ENCODE peak calls at places on chromosomes 1 and 21, in six cellular contexts. One of them, this sample, is unnamed.

GRCh38 chr1:169107673-169108160 is 1.2 kb downstream of the ATP1B1 start:
- DNase-seq in anterior cingulate cortex: peak
- DNase-seq in HEK293T: no peak
- DNase-seq in dermis blood vessel endothelial cell: peak
- DNase-seq in neuronal stem cell: no peak
- DNase-seq in uterus: no peak
- DNase-seq in this sample: no peak

GRCh38 chr1:78104322-78104721 is 58.6 kb downstream of the GIPC2 start:
- DNase-seq in neuronal stem cell: no peak
- DNase-seq in anterior cingulate cortex: no peak
- DNase-seq in HEK293T: no peak
- DNase-seq in dermis blood vessel endothelial cell: peak
- DNase-seq in uterus: no peak
- DNase-seq in this sample: no peak

GRCh38 chr1:243216741-243217140 is 38.3 kb downstream of the CEP170 start:
- DNase-seq in neuronal stem cell: no peak
- DNase-seq in HEK293T: no peak
- DNase-seq in anterior cingulate cortex: no peak
- DNase-seq in dermis blood vessel endothelial cell: no peak
- DNase-seq in uterus: no peak
- DNase-seq in this sample: no peak

GRCh38 chr1:40413527-40414252 is 36.6 kb upstream of the ZFP69B start:
- DNase-seq in uterus: no peak
- DNase-seq in dermis blood vessel endothelial cell: no peak
- DNase-seq in HEK293T: no peak
- DNase-seq in anterior cingulate cortex: no peak
- DNase-seq in neuronal stem cell: no peak
- DNase-seq in this sample: no peak

GRCh38 chr1:28365864-28366263 is 3.7 kb upstream of the PHACTR4 start:
- DNase-seq in neuronal stem cell: no peak
- DNase-seq in uterus: no peak
- DNase-seq in dermis blood vessel endothelial cell: no peak
- DNase-seq in HEK293T: no peak
- DNase-seq in anterior cingulate cortex: no peak
- DNase-seq in this sample: no peak

GRCh38 chr21:14259669-14260458 is 43.9 kb downstream of the RBM11 start:
- DNase-seq in dermis blood vessel endothelial cell: peak
- DNase-seq in anterior cingulate cortex: no peak
- DNase-seq in uterus: no peak
- DNase-seq in HEK293T: peak
- DNase-seq in neuronal stem cell: peak
- DNase-seq in this sample: peak

GRCh38 chr1:180898441-180899219 is 14.1 kb upstream of the KIAA1614 start:
- DNase-seq in neuronal stem cell: no peak
- DNase-seq in dermis blood vessel endothelial cell: no peak
- DNase-seq in HEK293T: no peak
- DNase-seq in uterus: no peak
- DNase-seq in anterior cingulate cortex: no peak
- DNase-seq in this sample: no peak

GRCh38 chr1:164602142-164602429 is 43.1 kb downstream of the PBX1 start:
- DNase-seq in neuronal stem cell: no peak
- DNase-seq in uterus: no peak
- DNase-seq in dermis blood vessel endothelial cell: no peak
- DNase-seq in anterior cingulate cortex: no peak
- DNase-seq in HEK293T: no peak
- DNase-seq in this sample: no peak

GRCh38 chr1:196001188-196001587 is 607.1 kb downstream of the KCNT2 start:
- DNase-seq in neuronal stem cell: no peak
- DNase-seq in dermis blood vessel endothelial cell: no peak
- DNase-seq in HEK293T: no peak
- DNase-seq in uterus: no peak
- DNase-seq in anterior cingulate cortex: no peak
- DNase-seq in this sample: no peak

GRCh38 chr1:8794605-8795004 is 22.8 kb downstream of the RERE start:
- DNase-seq in neuronal stem cell: no peak
- DNase-seq in dermis blood vessel endothelial cell: no peak
- DNase-seq in anterior cingulate cortex: no peak
- DNase-seq in uterus: no peak
- DNase-seq in HEK293T: no peak
- DNase-seq in this sample: no peak

GRCh38 chr21:21816778-21817177 is 818.6 kb downstream of the NCAM2 start:
- DNase-seq in dermis blood vessel endothelial cell: no peak
- DNase-seq in anterior cingulate cortex: no peak
- DNase-seq in uterus: no peak
- DNase-seq in HEK293T: no peak
- DNase-seq in neuronal stem cell: no peak
- DNase-seq in this sample: no peak

GRCh38 chr1:157438236-157439012 is 113.9 kb downstream of the FCRL5 start:
- DNase-seq in dermis blood vessel endothelial cell: peak
- DNase-seq in anterior cingulate cortex: no peak
- DNase-seq in uterus: no peak
- DNase-seq in HEK293T: no peak
- DNase-seq in neuronal stem cell: no peak
- DNase-seq in this sample: no peak

GRCh38 chr1:100881687-100882086 is 13.0 kb downstream of the EXTL2 start:
- DNase-seq in HEK293T: no peak
- DNase-seq in dermis blood vessel endothelial cell: no peak
- DNase-seq in anterior cingulate cortex: no peak
- DNase-seq in uterus: no peak
- DNase-seq in neuronal stem cell: no peak
- DNase-seq in this sample: no peak

GRCh38 chr21:17139696-17140095 is 373.1 kb upstream of the CXADR start:
- DNase-seq in anterior cingulate cortex: no peak
- DNase-seq in uterus: no peak
- DNase-seq in dermis blood vessel endothelial cell: no peak
- DNase-seq in HEK293T: no peak
- DNase-seq in neuronal stem cell: no peak
- DNase-seq in this sample: no peak

GRCh38 chr1:244347942-244348341 is 103.8 kb downstream of the ADSS2 start:
- DNase-seq in uterus: no peak
- DNase-seq in anterior cingulate cortex: no peak
- DNase-seq in HEK293T: peak
- DNase-seq in dermis blood vessel endothelial cell: no peak
- DNase-seq in neuronal stem cell: no peak
- DNase-seq in this sample: no peak

GRCh38 chr1:9835758-9836631 is 12.2 kb upstream of the CLSTN1 start:
- DNase-seq in dermis blood vessel endothelial cell: peak
- DNase-seq in uterus: peak
- DNase-seq in HEK293T: no peak
- DNase-seq in anterior cingulate cortex: peak
- DNase-seq in neuronal stem cell: peak
- DNase-seq in this sample: peak

GRCh38 chr1:26784023-26784871 is 3.5 kb upstream of the PIGV start:
- DNase-seq in dermis blood vessel endothelial cell: peak
- DNase-seq in anterior cingulate cortex: peak
- DNase-seq in neuronal stem cell: no peak
- DNase-seq in HEK293T: peak
- DNase-seq in uterus: peak
- DNase-seq in this sample: no peak

GRCh38 chr1:205214756-205215155 is 3.3 kb upstream of the DSTYK start:
- DNase-seq in uterus: no peak
- DNase-seq in neuronal stem cell: no peak
- DNase-seq in HEK293T: no peak
- DNase-seq in anterior cingulate cortex: no peak
- DNase-seq in dermis blood vessel endothelial cell: no peak
- DNase-seq in this sample: no peak

GRCh38 chr1:157252473-157252872 is 114.3 kb upstream of the ETV3 start:
- DNase-seq in HEK293T: no peak
- DNase-seq in dermis blood vessel endothelial cell: no peak
- DNase-seq in neuronal stem cell: no peak
- DNase-seq in uterus: no peak
- DNase-seq in anterior cingulate cortex: no peak
- DNase-seq in this sample: no peak

GRCh38 chr1:116768416-116768815 is 14.2 kb downstream of the CD2 start:
- DNase-seq in dermis blood vessel endothelial cell: no peak
- DNase-seq in uterus: no peak
- DNase-seq in neuronal stem cell: no peak
- DNase-seq in anterior cingulate cortex: no peak
- DNase-seq in HEK293T: no peak
- DNase-seq in this sample: no peak

GRCh38 chr1:17274186-17275170 is 25.6 kb downstream of the PADI3 start:
- DNase-seq in dermis blood vessel endothelial cell: peak
- DNase-seq in HEK293T: peak
- DNase-seq in neuronal stem cell: peak
- DNase-seq in anterior cingulate cortex: no peak
- DNase-seq in uterus: no peak
- DNase-seq in this sample: peak

GRCh38 chr1:24364605-24364974 is 45.4 kb downstream of the GRHL3 start:
- DNase-seq in uterus: no peak
- DNase-seq in HEK293T: no peak
- DNase-seq in neuronal stem cell: peak
- DNase-seq in anterior cingulate cortex: no peak
- DNase-seq in dermis blood vessel endothelial cell: no peak
- DNase-seq in this sample: no peak

GRCh38 chr1:196516373-196516772 is 91.9 kb downstream of the KCNT2 start:
- DNase-seq in HEK293T: no peak
- DNase-seq in neuronal stem cell: no peak
- DNase-seq in anterior cingulate cortex: no peak
- DNase-seq in uterus: no peak
- DNase-seq in dermis blood vessel endothelial cell: no peak
- DNase-seq in this sample: no peak

GRCh38 chr1:174052621-174053020 is 30.5 kb upstream of the RC3H1 start:
- DNase-seq in neuronal stem cell: no peak
- DNase-seq in anterior cingulate cortex: no peak
- DNase-seq in dermis blood vessel endothelial cell: no peak
- DNase-seq in uterus: no peak
- DNase-seq in HEK293T: no peak
- DNase-seq in this sample: no peak

GRCh38 chr1:65103807-65104206 is 44.2 kb upstream of the AK4 start:
- DNase-seq in anterior cingulate cortex: no peak
- DNase-seq in HEK293T: no peak
- DNase-seq in dermis blood vessel endothelial cell: no peak
- DNase-seq in neuronal stem cell: no peak
- DNase-seq in uterus: no peak
- DNase-seq in this sample: no peak

GRCh38 chr21:45283019-45283610 is 4.6 kb downstream of the POFUT2 start:
- DNase-seq in dermis blood vessel endothelial cell: no peak
- DNase-seq in anterior cingulate cortex: no peak
- DNase-seq in neuronal stem cell: no peak
- DNase-seq in uterus: peak
- DNase-seq in HEK293T: no peak
- DNase-seq in this sample: no peak

GRCh38 chr1:31239653-31240241 is at the start of gene NKAIN1:
- DNase-seq in uterus: no peak
- DNase-seq in neuronal stem cell: peak
- DNase-seq in HEK293T: peak
- DNase-seq in dermis blood vessel endothelial cell: peak
- DNase-seq in anterior cingulate cortex: peak
- DNase-seq in this sample: peak

GRCh38 chr1:19633106-19633505 is 11.0 kb upstream of the NBL1 start:
- DNase-seq in anterior cingulate cortex: no peak
- DNase-seq in dermis blood vessel endothelial cell: no peak
- DNase-seq in HEK293T: no peak
- DNase-seq in neuronal stem cell: no peak
- DNase-seq in uterus: no peak
- DNase-seq in this sample: no peak

GRCh38 chr1:211825990-211826389 is 4.6 kb downstream of the LPGAT1 start:
- DNase-seq in dermis blood vessel endothelial cell: no peak
- DNase-seq in neuronal stem cell: no peak
- DNase-seq in HEK293T: no peak
- DNase-seq in uterus: no peak
- DNase-seq in anterior cingulate cortex: no peak
- DNase-seq in this sample: no peak

GRCh38 chr1:185998391-185998790 is 264.2 kb downstream of the HMCN1 start:
- DNase-seq in anterior cingulate cortex: no peak
- DNase-seq in HEK293T: peak
- DNase-seq in uterus: no peak
- DNase-seq in dermis blood vessel endothelial cell: peak
- DNase-seq in neuronal stem cell: no peak
- DNase-seq in this sample: no peak